ENCODE peak calls at places on chromosomes 2 and 18, in six cellular contexts. O is fibroblast of lung, H is H9, F is sigmoid colon, Z is HFF-Myc, Q is endodermal cell. M is an unnamed sample.

GRCh38 chr2:70785137-70785911 is 5.1 kb downstream of the FIGLA start:
- DNase-seq in F (no peak), O (peak; percentile 6), H (peak; percentile 62), Z (no peak), Q (peak; percentile 85), M (peak; percentile 64)

GRCh38 chr2:85501244-85501643 is 37.7 kb upstream of the MAT2A start:
- DNase-seq in Z (no peak), O (no peak), H (peak; percentile 51), Q (peak; percentile 65), F (no peak), M (no peak)

GRCh38 chr18:49021433-49022129 is 70.8 kb upstream of the SMAD7 start:
- DNase-seq in O (peak; percentile 31), H (peak; percentile 95), F (no peak), Z (no peak), Q (peak; percentile 97), M (peak; percentile 93)

GRCh38 chr2:47867205-47867604 is 39.1 kb downstream of the FBXO11 start:
- DNase-seq in Q (no peak), Z (peak; percentile 29), F (no peak), H (no peak), O (peak; percentile 76), M (peak; percentile 87)

GRCh38 chr2:47905454-47906260 is 641 bp downstream of the FBXO11 start:
- DNase-seq in Z (no peak), O (peak; percentile 63), Q (peak; percentile 81), F (peak; percentile 82), H (peak; percentile 34), M (no peak)

GRCh38 chr2:43328157-43328556 is 101.8 kb upstream of the ZFP36L2 start:
- DNase-seq in H (no peak), Z (no peak), O (peak; percentile 51), F (peak; percentile 84), Q (no peak), M (no peak)

GRCh38 chr2:239223330-239224248 is 177.2 kb downstream of the HDAC4 start:
- DNase-seq in Z (no peak), H (no peak), F (peak; percentile 83), O (peak; percentile 56), Q (no peak), M (no peak)

GRCh38 chr2:137208361-137208973 is 443.1 kb downstream of the THSD7B start:
- DNase-seq in F (no peak), Q (no peak), O (no peak), H (no peak), Z (no peak), M (peak; percentile 50)

GRCh38 chr2:151827564-151828142 is 568 bp downstream of the ARL5A start:
- DNase-seq in Q (peak; percentile 68), F (peak; percentile 84), O (peak; percentile 21), H (peak; percentile 38), Z (no peak), M (peak; percentile 25)

GRCh38 chr2:2620604-2621003 is 289.5 kb upstream of the MYT1L start:
- DNase-seq in Z (no peak), O (no peak), F (no peak), H (no peak), Q (peak; percentile 15), M (no peak)

GRCh38 chr18:37419272-37419671 is 146.3 kb downstream of the CELF4 start:
- DNase-seq in O (no peak), Q (no peak), Z (no peak), H (no peak), F (no peak), M (peak; percentile 60)

GRCh38 chr2:27051902-27052645 is 606 bp downstream of the AGBL5 start:
- DNase-seq in H (peak; percentile 37), F (peak; percentile 80), Q (no peak), O (no peak), Z (no peak), M (peak; percentile 13)

GRCh38 chr2:198615972-198616371 is 811.6 kb downstream of the PLCL1 start:
- DNase-seq in Q (no peak), F (no peak), Z (no peak), H (no peak), O (peak; percentile 47), M (no peak)

GRCh38 chr2:174058022-174058421 is 92.8 kb upstream of the SP3 start:
- DNase-seq in Q (no peak), Z (no peak), F (no peak), H (no peak), O (peak; percentile 49), M (no peak)

GRCh38 chr2:189096769-189097447 is 82.7 kb downstream of the COL5A2 start:
- DNase-seq in Z (peak; percentile 32), O (peak; percentile 82), Q (no peak), F (no peak), H (no peak), M (peak; percentile 42)

GRCh38 chr2:101613073-101613704 is 84.3 kb upstream of the MAP4K4 start:
- DNase-seq in Z (no peak), Q (peak; percentile 65), H (no peak), F (peak; percentile 79), O (peak; percentile 9), M (no peak)

GRCh38 chr18:45503988-45504387 is 111.3 kb upstream of the SLC14A2 start:
- DNase-seq in Z (no peak), Q (no peak), H (no peak), F (no peak), O (peak; percentile 22), M (no peak)

GRCh38 chr2:85865539-85866164 is 23.1 kb downstream of the ST3GAL5 start:
- DNase-seq in F (no peak), Q (peak; percentile 16), O (no peak), Z (no peak), H (no peak), M (no peak)

GRCh38 chr2:209973328-209973727 is 29.1 kb upstream of the RPE start:
- DNase-seq in Q (no peak), H (no peak), Z (no peak), O (peak; percentile 9), F (no peak), M (no peak)

GRCh38 chr2:161905389-161906046 is 168.5 kb downstream of the DPP4 start:
- DNase-seq in Z (no peak), F (no peak), Q (no peak), H (no peak), O (no peak), M (peak; percentile 7)

GRCh38 chr18:54689319-54689718 is 98.3 kb downstream of the DYNAP start:
- DNase-seq in F (no peak), H (no peak), Z (no peak), O (no peak), Q (no peak), M (no peak)

GRCh38 chr18:495017-495416 is 5.5 kb downstream of the COLEC12 start:
- DNase-seq in O (no peak), Z (no peak), H (no peak), Q (no peak), F (no peak), M (no peak)

GRCh38 chr2:24913896-24914295 is 6.1 kb downstream of the ADCY3 start:
- DNase-seq in Z (no peak), F (peak; percentile 53), Q (no peak), O (no peak), H (no peak), M (no peak)

GRCh38 chr2:23460228-23460627 is 75.2 kb downstream of the KLHL29 start:
- DNase-seq in H (no peak), O (peak; percentile 48), Q (peak; percentile 65), F (no peak), Z (no peak), M (peak; percentile 50)
- TF ChIP-seq CTCF in H (peak; percentile 74), O (peak; percentile 71), Q (peak; percentile 76), F (no peak), Z (peak; percentile 69), M (peak; percentile 42)

DNA sequence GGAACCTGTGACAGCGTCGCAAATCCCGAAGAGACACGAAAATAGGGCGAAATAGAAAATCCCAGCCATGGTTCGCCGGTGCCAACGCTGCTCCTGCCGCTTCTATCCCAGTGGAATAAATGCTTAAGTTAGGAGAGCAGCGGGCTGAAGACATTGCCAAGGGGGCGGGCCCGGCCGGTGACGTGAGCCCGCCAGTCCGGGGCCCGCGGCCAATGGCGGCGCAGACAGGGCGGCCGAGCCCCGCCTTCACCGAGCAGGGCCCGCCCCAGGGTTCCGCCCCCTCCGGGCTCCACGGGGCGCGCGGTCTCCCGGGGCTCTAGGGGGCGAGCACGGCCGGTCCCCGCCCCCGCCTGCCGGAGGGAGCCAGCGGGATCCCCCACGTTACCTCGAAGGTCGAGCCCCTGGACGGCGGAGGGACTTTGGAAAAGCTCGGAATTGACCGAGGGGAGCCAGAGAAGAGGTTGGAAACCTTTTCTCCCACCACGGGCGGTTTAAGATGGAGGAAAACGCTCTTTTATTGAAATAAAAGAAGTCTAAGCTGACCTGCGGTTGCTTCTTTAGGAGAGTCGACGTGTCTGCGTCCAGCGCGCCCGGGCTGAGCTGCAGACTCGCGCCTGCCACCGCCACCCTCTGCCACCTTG is at the start of gene EPHA4:
- DNase-seq in O (peak; percentile 91), Q (peak; percentile 93), H (peak; percentile 83), Z (peak; percentile 33), F (peak; percentile 94), M (peak; percentile 89)
- TF ChIP-seq CTCF in O (no peak), Q (no peak), H (no peak), Z (no peak), F (no peak), M (peak; percentile 10)

GRCh38 chr2:381181-381580 is 93.3 kb upstream of the ALKAL2 start:
- DNase-seq in H (no peak), Q (peak; percentile 40), Z (no peak), O (no peak), F (no peak), M (no peak)

GRCh38 chr2:383888-384287 is 96.0 kb upstream of the ALKAL2 start:
- DNase-seq in F (no peak), Z (no peak), Q (no peak), H (no peak), O (no peak), M (peak; percentile 49)

GRCh38 chr2:381919-382833 is 94.3 kb upstream of the ALKAL2 start:
- DNase-seq in F (no peak), O (no peak), H (no peak), Z (no peak), Q (peak; percentile 50), M (no peak)

GRCh38 chr2:385061-385460 is 97.2 kb upstream of the ALKAL2 start:
- DNase-seq in Z (no peak), O (no peak), Q (peak; percentile 37), F (no peak), H (no peak), M (no peak)

DNA sequence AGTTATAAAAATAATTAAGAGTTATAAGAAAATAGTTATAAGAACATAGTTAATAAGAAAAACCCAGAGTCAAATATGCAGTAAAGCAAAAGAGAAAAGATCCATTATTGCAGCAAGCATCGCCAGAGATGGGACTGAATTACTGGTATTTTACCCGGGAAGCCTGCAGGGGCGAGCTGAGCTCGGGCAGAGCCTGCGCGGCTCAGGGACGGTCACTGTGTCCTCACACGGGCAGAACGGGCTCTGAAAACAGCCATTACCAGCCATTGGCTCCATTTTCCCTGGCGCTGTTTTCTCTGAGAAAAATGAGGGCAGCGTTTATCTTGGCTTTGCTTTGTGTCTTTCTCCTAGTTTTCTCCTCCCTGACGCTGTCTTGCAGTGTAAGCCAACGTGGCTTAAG is 95.3 kb upstream of the ALKAL2 start:
- DNase-seq in F (no peak), Z (no peak), Q (peak; percentile 69), H (peak; percentile 57), O (no peak), M (no peak)
- TF ChIP-seq CTCF in F (no peak), Z (no peak), Q (peak; percentile 49), H (peak; percentile 38), O (no peak), M (no peak)

GRCh38 chr2:215635788-215636139 is 199.9 kb upstream of the FN1 start:
- DNase-seq in F (no peak), Q (no peak), O (peak; percentile 59), Z (no peak), H (no peak), M (peak; percentile 51)
- TF ChIP-seq CTCF in F (no peak), Q (peak; percentile 66), O (peak; percentile 29), Z (peak; percentile 25), H (peak; percentile 43), M (no peak)

M was measured in MCF 10A.